ENCODE peak calls at places on chromosome 22, in nine cellular contexts. C is lower leg skin, F is C1 segment of cervical spinal cord, N is A172, I is NCI-H774, V is hypothalamus, A is Calu3, K is left lung, Y is brain microvascular endothelial cell. Z is an unnamed sample.

GRCh38 chr22:25008666-25009065 is 56.1 kb downstream of the KIAA1671 start:
- DNase-seq in K (no peak), A (no peak), N (no peak), Y (no peak), V (no peak), F (no peak), I (no peak), C (no peak), Z (peak)

GRCh38 chr22:20243545-20244249 is 24.4 kb downstream of the RTN4R start:
- DNase-seq in F (peak), Y (peak), I (peak), V (peak), A (peak), C (no peak), N (peak), K (peak), Z (peak)

GRCh38 chr22:17912942-17913704 is 111.2 kb downstream of the MICAL3 start:
- DNase-seq in C (no peak), I (no peak), N (no peak), K (no peak), F (no peak), Y (no peak), V (no peak), A (no peak), Z (no peak)

GRCh38 chr22:46770151-46770641 is 7.7 kb downstream of the TBC1D22A start:
- DNase-seq in V (no peak), I (no peak), A (no peak), F (no peak), C (no peak), Y (no peak), K (peak), N (no peak), Z (no peak)

GRCh38 chr22:16949561-16949960 is 58.5 kb downstream of the GAB4 start:
- DNase-seq in N (peak), C (peak), V (no peak), Y (no peak), I (no peak), A (no peak), K (no peak), F (no peak), Z (peak)

GRCh38 chr22:39423976-39424375 is 24.4 kb downstream of the TAB1 start:
- DNase-seq in A (no peak), Y (no peak), V (no peak), C (no peak), F (no peak), K (no peak), I (no peak), N (no peak), Z (no peak)

GRCh38 chr22:44931077-44931540 is 78.7 kb downstream of the PHF21B start:
- DNase-seq in F (peak), V (peak), I (no peak), A (no peak), N (no peak), Y (no peak), C (no peak), K (no peak), Z (no peak)

GRCh38 chr22:37229012-37229804 is 14.9 kb downstream of the RAC2 start:
- DNase-seq in F (no peak), K (no peak), N (peak), V (no peak), C (no peak), A (peak), I (no peak), Y (peak), Z (peak)

GRCh38 chr22:39215430-39216142 is 29.2 kb downstream of the PDGFB start:
- DNase-seq in C (peak), Y (no peak), I (no peak), N (no peak), A (no peak), F (no peak), K (peak), V (no peak), Z (peak)

GRCh38 chr22:47382164-47382890 is 619.9 kb downstream of the TBC1D22A start:
- DNase-seq in N (no peak), V (no peak), F (no peak), A (no peak), C (peak), Y (no peak), K (peak), I (no peak), Z (no peak)

GRCh38 chr22:42304021-42304790 is 33.8 kb upstream of the TCF20 start:
- DNase-seq in K (no peak), F (no peak), I (no peak), A (no peak), Y (no peak), V (no peak), N (no peak), C (no peak), Z (peak)

GRCh38 chr22:46111645-46112306 is 38.5 kb upstream of the PPARA start:
- DNase-seq in A (no peak), C (no peak), I (no peak), K (no peak), N (no peak), V (no peak), F (no peak), Y (no peak), Z (no peak)

GRCh38 chr22:17872491-17872890 is 98.2 kb upstream of the BID start:
- DNase-seq in N (peak), C (no peak), A (no peak), I (no peak), V (no peak), Y (no peak), K (no peak), F (no peak), Z (no peak)

GRCh38 chr22:50340157-50340879 is 2.8 kb upstream of the PPP6R2 start:
- DNase-seq in V (no peak), C (no peak), I (no peak), A (peak), N (no peak), F (no peak), Y (no peak), K (no peak), Z (peak)

GRCh38 chr22:31872209-31872608 is 72.1 kb upstream of the YWHAH start:
- DNase-seq in I (no peak), N (no peak), A (peak), C (no peak), Y (no peak), K (no peak), F (no peak), V (no peak), Z (peak)